ENCODE peak calls at places on chromosomes 7 and 10, in seven cellular contexts. One of them, this sample, is unnamed. For H3K9me3, the result is how much of the 10 kb centered on the place peaks cover.

GRCh38 chr10:93390691-93391090 is 91.4 kb downstream of the MYOF start:
- DNase-seq in hepatocyte: no peak
- DNase-seq in left ventricle myocardium inferior: no peak
- DNase-seq in DND-41: no peak
- DNase-seq in Panc1: no peak
- DNase-seq in right atrium auricular region: no peak
- DNase-seq in upper lobe of right lung: no peak
- DNase-seq in this sample: no peak

GRCh38 chr10:15360566-15360965 is 10.5 kb downstream of the FAM171A1 start:
- DNase-seq in Panc1: no peak
- DNase-seq in left ventricle myocardium inferior: no peak
- DNase-seq in hepatocyte: no peak
- DNase-seq in DND-41: no peak
- DNase-seq in right atrium auricular region: no peak
- DNase-seq in upper lobe of right lung: no peak
- DNase-seq in this sample: no peak

GRCh38 chr7:26348987-26349809 is 57.5 kb downstream of the SNX10 start:
- DNase-seq in left ventricle myocardium inferior: no peak
- DNase-seq in hepatocyte: no peak
- DNase-seq in Panc1: no peak
- DNase-seq in DND-41: no peak
- DNase-seq in upper lobe of right lung: no peak
- DNase-seq in right atrium auricular region: no peak
- DNase-seq in this sample: no peak

GRCh38 chr7:114924066-114924712 is 2.3 kb downstream of the MDFIC start:
- DNase-seq in left ventricle myocardium inferior: no peak
- DNase-seq in hepatocyte: no peak
- DNase-seq in DND-41: no peak
- DNase-seq in Panc1: no peak
- DNase-seq in upper lobe of right lung: no peak
- DNase-seq in right atrium auricular region: no peak
- DNase-seq in this sample: no peak

GRCh38 chr7:156617215-156617614 is 23.4 kb upstream of the RNF32 start:
- DNase-seq in DND-41: no peak
- DNase-seq in left ventricle myocardium inferior: no peak
- DNase-seq in hepatocyte: no peak
- DNase-seq in right atrium auricular region: no peak
- DNase-seq in upper lobe of right lung: no peak
- DNase-seq in Panc1: no peak
- DNase-seq in this sample: no peak

GRCh38 chr10:128000660-128001059 is 93.8 kb downstream of the PTPRE start:
- DNase-seq in Panc1: no peak
- DNase-seq in left ventricle myocardium inferior: peak
- DNase-seq in DND-41: no peak
- DNase-seq in right atrium auricular region: no peak
- DNase-seq in hepatocyte: no peak
- DNase-seq in upper lobe of right lung: peak
- DNase-seq in this sample: no peak

GRCh38 chr7:124764071-124764846 is 1.3 kb downstream of the GPR37 start:
- DNase-seq in upper lobe of right lung: no peak
- DNase-seq in DND-41: no peak
- DNase-seq in left ventricle myocardium inferior: no peak
- DNase-seq in right atrium auricular region: no peak
- DNase-seq in hepatocyte: peak
- DNase-seq in Panc1: no peak
- DNase-seq in this sample: no peak

GRCh38 chr10:77228559-77228958 is 409.0 kb downstream of the KCNMA1 start:
- DNase-seq in right atrium auricular region: no peak
- DNase-seq in DND-41: no peak
- DNase-seq in hepatocyte: no peak
- DNase-seq in left ventricle myocardium inferior: no peak
- DNase-seq in Panc1: no peak
- DNase-seq in upper lobe of right lung: no peak
- DNase-seq in this sample: no peak

GRCh38 chr10:113020838-113021237 is 70.8 kb downstream of the TCF7L2 start:
- DNase-seq in right atrium auricular region: no peak
- DNase-seq in DND-41: no peak
- DNase-seq in Panc1: no peak
- DNase-seq in left ventricle myocardium inferior: no peak
- DNase-seq in upper lobe of right lung: no peak
- DNase-seq in hepatocyte: no peak
- DNase-seq in this sample: no peak

GRCh38 chr7:117325836-117326235 is 3.0 kb upstream of the WNT2 start:
- DNase-seq in hepatocyte: no peak
- DNase-seq in Panc1: no peak
- DNase-seq in DND-41: no peak
- DNase-seq in left ventricle myocardium inferior: no peak
- DNase-seq in right atrium auricular region: no peak
- DNase-seq in upper lobe of right lung: no peak
- DNase-seq in this sample: no peak

GRCh38 chr7:79055722-79056415 is 397.6 kb downstream of the MAGI2 start:
- DNase-seq in Panc1: no peak
- DNase-seq in left ventricle myocardium inferior: no peak
- DNase-seq in right atrium auricular region: no peak
- DNase-seq in hepatocyte: peak
- DNase-seq in upper lobe of right lung: no peak
- DNase-seq in DND-41: no peak
- DNase-seq in this sample: no peak

GRCh38 chr10:8069627-8070026 is 15.1 kb downstream of the GATA3 start:
- DNase-seq in hepatocyte: no peak
- DNase-seq in right atrium auricular region: no peak
- DNase-seq in Panc1: no peak
- DNase-seq in left ventricle myocardium inferior: no peak
- DNase-seq in DND-41: no peak
- DNase-seq in upper lobe of right lung: no peak
- DNase-seq in this sample: no peak

GRCh38 chr7:137682596-137682995 is 164.2 kb downstream of the DGKI start:
- DNase-seq in Panc1: no peak
- DNase-seq in DND-41: no peak
- DNase-seq in right atrium auricular region: no peak
- DNase-seq in left ventricle myocardium inferior: no peak
- DNase-seq in hepatocyte: no peak
- DNase-seq in upper lobe of right lung: no peak
- DNase-seq in this sample: no peak

GRCh38 chr10:127279334-127279774 is 83.0 kb upstream of the INSYN2A start:
- DNase-seq in DND-41: no peak
- DNase-seq in left ventricle myocardium inferior: no peak
- DNase-seq in Panc1: no peak
- DNase-seq in upper lobe of right lung: no peak
- DNase-seq in hepatocyte: peak
- DNase-seq in right atrium auricular region: no peak
- DNase-seq in this sample: no peak

GRCh38 chr7:64098-64521 is 128.3 kb upstream of the FAM20C start:
- DNase-seq in left ventricle myocardium inferior: peak
- DNase-seq in DND-41: no peak
- DNase-seq in hepatocyte: peak
- DNase-seq in right atrium auricular region: peak
- DNase-seq in Panc1: peak
- DNase-seq in upper lobe of right lung: peak
- DNase-seq in this sample: no peak

GRCh38 chr7:108770981-108771728 is 201.5 kb downstream of the DNAJB9 start:
- DNase-seq in left ventricle myocardium inferior: no peak
- DNase-seq in right atrium auricular region: no peak
- DNase-seq in Panc1: no peak
- DNase-seq in DND-41: no peak
- DNase-seq in hepatocyte: no peak
- DNase-seq in upper lobe of right lung: no peak
- DNase-seq in this sample: no peak

GRCh38 chr10:122044045-122044661 is 55.2 kb downstream of the TACC2 start:
- DNase-seq in upper lobe of right lung: no peak
- DNase-seq in hepatocyte: peak
- DNase-seq in right atrium auricular region: no peak
- DNase-seq in left ventricle myocardium inferior: no peak
- DNase-seq in Panc1: no peak
- DNase-seq in DND-41: no peak
- DNase-seq in this sample: no peak

GRCh38 chr10:2817923-2818322 is 249.4 kb upstream of the PFKP start:
- DNase-seq in hepatocyte: no peak
- DNase-seq in Panc1: no peak
- DNase-seq in left ventricle myocardium inferior: no peak
- DNase-seq in DND-41: no peak
- DNase-seq in right atrium auricular region: no peak
- DNase-seq in upper lobe of right lung: no peak
- DNase-seq in this sample: no peak

GRCh38 chr7:149789101-149789500 is 15.7 kb upstream of the ZNF467 start:
- DNase-seq in upper lobe of right lung: no peak
- DNase-seq in Panc1: no peak
- DNase-seq in DND-41: no peak
- DNase-seq in right atrium auricular region: no peak
- DNase-seq in hepatocyte: no peak
- DNase-seq in left ventricle myocardium inferior: no peak
- DNase-seq in this sample: no peak

GRCh38 chr7:149785983-149786382 is 12.6 kb upstream of the ZNF467 start:
- DNase-seq in Panc1: no peak
- DNase-seq in right atrium auricular region: no peak
- DNase-seq in DND-41: no peak
- DNase-seq in hepatocyte: no peak
- DNase-seq in left ventricle myocardium inferior: no peak
- DNase-seq in upper lobe of right lung: no peak
- DNase-seq in this sample: no peak

GRCh38 chr7:149788300-149788851 is 15.0 kb upstream of the ZNF467 start:
- DNase-seq in right atrium auricular region: no peak
- DNase-seq in left ventricle myocardium inferior: no peak
- DNase-seq in DND-41: no peak
- DNase-seq in Panc1: no peak
- DNase-seq in hepatocyte: no peak
- DNase-seq in upper lobe of right lung: no peak
- DNase-seq in this sample: no peak

GRCh38 chr7:149785402-149785801 is 12.0 kb upstream of the ZNF467 start:
- DNase-seq in hepatocyte: no peak
- DNase-seq in Panc1: no peak
- DNase-seq in right atrium auricular region: no peak
- DNase-seq in DND-41: no peak
- DNase-seq in left ventricle myocardium inferior: no peak
- DNase-seq in upper lobe of right lung: no peak
- DNase-seq in this sample: no peak

DNA sequence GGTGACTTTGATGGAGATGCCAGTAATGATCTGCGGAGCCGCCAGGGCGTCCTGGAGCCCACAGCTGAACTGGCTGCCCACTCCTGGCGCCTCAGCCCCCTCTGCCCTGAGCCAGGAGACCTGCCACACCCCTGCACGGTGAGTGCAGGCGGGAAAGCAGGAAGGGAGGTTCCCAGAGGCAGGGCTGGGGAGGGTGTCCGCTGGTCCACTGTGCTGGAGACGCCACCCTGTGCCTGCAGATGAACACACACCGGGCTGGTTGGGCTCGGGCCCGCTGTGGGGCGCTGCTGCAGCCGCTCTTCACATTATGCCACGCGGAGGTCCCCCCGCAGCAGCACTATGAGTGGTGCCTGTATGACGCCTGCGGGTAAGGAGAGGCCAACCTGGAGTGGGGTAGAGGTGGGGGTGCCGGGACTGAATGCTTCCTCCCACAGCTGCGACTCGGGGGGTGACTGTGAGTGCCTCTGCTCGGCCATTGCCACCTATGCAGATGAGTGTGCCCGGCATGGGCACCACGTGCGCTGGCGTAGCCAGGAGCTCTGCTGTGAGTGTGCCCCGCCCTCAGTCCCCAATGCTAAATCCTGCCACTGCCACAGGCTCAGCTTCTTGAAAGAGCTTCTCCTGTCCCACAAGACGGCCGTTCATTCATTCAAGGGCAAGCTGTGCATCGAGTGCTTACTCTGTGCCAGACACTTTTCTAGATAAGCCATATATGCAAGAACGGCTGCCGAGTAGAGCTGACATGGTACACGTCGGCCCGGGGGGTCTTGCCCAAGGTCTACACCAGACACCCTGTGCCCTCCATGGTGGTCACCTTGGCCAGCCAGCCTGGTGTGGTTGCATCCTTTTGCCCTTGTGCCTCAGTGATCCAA is 14.3 kb upstream of the ZNF467 start:
- DNase-seq in left ventricle myocardium inferior: no peak
- DNase-seq in Panc1: no peak
- DNase-seq in DND-41: no peak
- DNase-seq in hepatocyte: no peak
- DNase-seq in upper lobe of right lung: no peak
- DNase-seq in right atrium auricular region: no peak
- DNase-seq in this sample: no peak
- TF ChIP-seq CTCF in left ventricle myocardium inferior: peak
- TF ChIP-seq CTCF in Panc1: no peak
- TF ChIP-seq CTCF in DND-41: no peak
- TF ChIP-seq CTCF in hepatocyte: peak
- TF ChIP-seq CTCF in upper lobe of right lung: peak
- TF ChIP-seq CTCF in right atrium auricular region: peak
- TF ChIP-seq CTCF in this sample: no peak

GRCh38 chr7:7719235-7719634 is 828 bp upstream of the RPA3 start:
- DNase-seq in hepatocyte: peak
- DNase-seq in DND-41: peak
- DNase-seq in right atrium auricular region: no peak
- DNase-seq in Panc1: peak
- DNase-seq in left ventricle myocardium inferior: no peak
- DNase-seq in upper lobe of right lung: no peak
- DNase-seq in this sample: no peak
- H3K27ac ChIP-seq in hepatocyte: no peak
- H3K27ac ChIP-seq in DND-41: peak
- H3K27ac ChIP-seq in right atrium auricular region: no peak
- H3K27ac ChIP-seq in Panc1: peak
- H3K27ac ChIP-seq in left ventricle myocardium inferior: no peak
- H3K27ac ChIP-seq in upper lobe of right lung: no peak
- H3K27ac ChIP-seq in this sample: no peak

GRCh38 chr10:1529806-1530413 is 207.4 kb downstream of the ADARB2 start:
- DNase-seq in left ventricle myocardium inferior: no peak
- DNase-seq in upper lobe of right lung: peak
- DNase-seq in right atrium auricular region: no peak
- DNase-seq in DND-41: no peak
- DNase-seq in Panc1: no peak
- DNase-seq in hepatocyte: no peak
- DNase-seq in this sample: no peak
- H3K9me3 ChIP-seq in left ventricle myocardium inferior: under half
- H3K9me3 ChIP-seq in upper lobe of right lung: under half
- H3K9me3 ChIP-seq in right atrium auricular region: under half
- H3K9me3 ChIP-seq in DND-41: under half
- H3K9me3 ChIP-seq in Panc1: under half
- H3K9me3 ChIP-seq in hepatocyte: under half
- H3K9me3 ChIP-seq in this sample: under half

GRCh38 chr7:101245147-101245668 is 327 bp upstream of the FIS1 start:
- DNase-seq in Panc1: no peak
- DNase-seq in right atrium auricular region: no peak
- DNase-seq in DND-41: no peak
- DNase-seq in left ventricle myocardium inferior: no peak
- DNase-seq in upper lobe of right lung: peak
- DNase-seq in hepatocyte: no peak
- DNase-seq in this sample: no peak

GRCh38 chr7:101251871-101252659 is 7.2 kb upstream of the FIS1 start:
- DNase-seq in DND-41: peak
- DNase-seq in upper lobe of right lung: peak
- DNase-seq in right atrium auricular region: peak
- DNase-seq in left ventricle myocardium inferior: peak
- DNase-seq in Panc1: peak
- DNase-seq in hepatocyte: peak
- DNase-seq in this sample: peak

GRCh38 chr7:101250324-101250723 is 5.4 kb upstream of the FIS1 start:
- DNase-seq in Panc1: no peak
- DNase-seq in hepatocyte: no peak
- DNase-seq in DND-41: no peak
- DNase-seq in left ventricle myocardium inferior: no peak
- DNase-seq in upper lobe of right lung: no peak
- DNase-seq in right atrium auricular region: no peak
- DNase-seq in this sample: no peak

GRCh38 chr7:101244385-101245146 is at the start of gene FIS1:
- DNase-seq in Panc1: peak
- DNase-seq in left ventricle myocardium inferior: peak
- DNase-seq in hepatocyte: peak
- DNase-seq in upper lobe of right lung: peak
- DNase-seq in DND-41: peak
- DNase-seq in right atrium auricular region: peak
- DNase-seq in this sample: peak

GRCh38 chr7:101248276-101248675 is 3.4 kb upstream of the FIS1 start:
- DNase-seq in right atrium auricular region: no peak
- DNase-seq in left ventricle myocardium inferior: no peak
- DNase-seq in Panc1: no peak
- DNase-seq in hepatocyte: no peak
- DNase-seq in upper lobe of right lung: no peak
- DNase-seq in DND-41: no peak
- DNase-seq in this sample: no peak
- TF ChIP-seq CTCF in right atrium auricular region: no peak
- TF ChIP-seq CTCF in left ventricle myocardium inferior: no peak
- TF ChIP-seq CTCF in Panc1: no peak
- TF ChIP-seq CTCF in hepatocyte: no peak
- TF ChIP-seq CTCF in upper lobe of right lung: no peak
- TF ChIP-seq CTCF in DND-41: no peak
- TF ChIP-seq CTCF in this sample: no peak

This sample was measured in CD4-positive, alpha-beta T cell.